ENCODE peak calls at places on chromosomes 13 and 19, in ten cellular contexts. One of them, this sample, is unnamed.
A peak's percentile ranks its signal among the peaks of the same experiment; 100 is the strongest.

GRCh38 chr19:7636691-7637373 is at the start of gene STXBP2:
- DNase-seq in aorta: peak; percentile 77
- DNase-seq in mammary epithelial cell: peak; percentile 73
- DNase-seq in uterus: no peak
- DNase-seq in fibroblast of lung: no peak
- DNase-seq in CD8-positive, alpha-beta T cell: peak; percentile 89
- DNase-seq in upper lobe of left lung: peak; percentile 90
- DNase-seq in GM23248: peak; percentile 25
- DNase-seq in psoas muscle: peak; percentile 55
- DNase-seq in A673: peak; percentile 75
- DNase-seq in this sample: peak; percentile 90

GRCh38 chr13:112903606-112904195 is 65.3 kb upstream of the MCF2L start:
- DNase-seq in A673: no peak
- DNase-seq in CD8-positive, alpha-beta T cell: no peak
- DNase-seq in uterus: no peak
- DNase-seq in GM23248: no peak
- DNase-seq in aorta: no peak
- DNase-seq in psoas muscle: no peak
- DNase-seq in mammary epithelial cell: no peak
- DNase-seq in upper lobe of left lung: no peak
- DNase-seq in fibroblast of lung: no peak
- DNase-seq in this sample: no peak

GRCh38 chr19:13154911-13155471 is 4.8 kb downstream of the IER2 start:
- DNase-seq in fibroblast of lung: peak; percentile 57
- DNase-seq in CD8-positive, alpha-beta T cell: peak; percentile 60
- DNase-seq in upper lobe of left lung: peak; percentile 90
- DNase-seq in A673: peak; percentile 68
- DNase-seq in GM23248: peak; percentile 83
- DNase-seq in aorta: peak; percentile 81
- DNase-seq in mammary epithelial cell: peak; percentile 89
- DNase-seq in uterus: peak; percentile 74
- DNase-seq in psoas muscle: peak; percentile 69
- DNase-seq in this sample: peak; percentile 80

GRCh38 chr13:46211116-46211515 is 612 bp upstream of the LRRC63 start:
- DNase-seq in aorta: no peak
- DNase-seq in upper lobe of left lung: no peak
- DNase-seq in psoas muscle: no peak
- DNase-seq in uterus: no peak
- DNase-seq in mammary epithelial cell: no peak
- DNase-seq in GM23248: no peak
- DNase-seq in CD8-positive, alpha-beta T cell: no peak
- DNase-seq in fibroblast of lung: no peak
- DNase-seq in A673: peak; percentile 67
- DNase-seq in this sample: peak; percentile 56

GRCh38 chr19:17097593-17098126 is 22.1 kb downstream of the MYO9B start:
- DNase-seq in upper lobe of left lung: peak; percentile 57
- DNase-seq in psoas muscle: no peak
- DNase-seq in GM23248: peak; percentile 66
- DNase-seq in fibroblast of lung: peak; percentile 78
- DNase-seq in mammary epithelial cell: no peak
- DNase-seq in CD8-positive, alpha-beta T cell: no peak
- DNase-seq in uterus: no peak
- DNase-seq in aorta: no peak
- DNase-seq in A673: no peak
- DNase-seq in this sample: no peak

GRCh38 chr19:51726049-51726448 is 2.3 kb upstream of the HAS1 start:
- DNase-seq in GM23248: peak; percentile 87
- DNase-seq in CD8-positive, alpha-beta T cell: no peak
- DNase-seq in psoas muscle: peak; percentile 68
- DNase-seq in upper lobe of left lung: no peak
- DNase-seq in aorta: peak; percentile 77
- DNase-seq in A673: peak; percentile 18
- DNase-seq in mammary epithelial cell: peak; percentile 100
- DNase-seq in fibroblast of lung: peak; percentile 73
- DNase-seq in uterus: no peak
- DNase-seq in this sample: no peak

GRCh38 chr13:105220886-105221285 is 1314.6 kb downstream of the EFNB2 start:
- DNase-seq in CD8-positive, alpha-beta T cell: no peak
- DNase-seq in A673: no peak
- DNase-seq in psoas muscle: no peak
- DNase-seq in fibroblast of lung: peak; percentile 7
- DNase-seq in upper lobe of left lung: no peak
- DNase-seq in aorta: no peak
- DNase-seq in uterus: no peak
- DNase-seq in mammary epithelial cell: no peak
- DNase-seq in GM23248: no peak
- DNase-seq in this sample: no peak

GRCh38 chr19:45451181-45451849 is 16.5 kb upstream of the FOSB start:
- DNase-seq in fibroblast of lung: peak; percentile 53
- DNase-seq in GM23248: peak; percentile 89
- DNase-seq in psoas muscle: peak; percentile 29
- DNase-seq in CD8-positive, alpha-beta T cell: peak; percentile 46
- DNase-seq in A673: no peak
- DNase-seq in upper lobe of left lung: no peak
- DNase-seq in mammary epithelial cell: peak; percentile 81
- DNase-seq in uterus: peak; percentile 59
- DNase-seq in aorta: no peak
- DNase-seq in this sample: peak; percentile 74

GRCh38 chr13:82560889-82561288 is 1321.4 kb downstream of the SLITRK1 start:
- DNase-seq in A673: no peak
- DNase-seq in CD8-positive, alpha-beta T cell: no peak
- DNase-seq in fibroblast of lung: no peak
- DNase-seq in uterus: no peak
- DNase-seq in mammary epithelial cell: no peak
- DNase-seq in psoas muscle: no peak
- DNase-seq in aorta: no peak
- DNase-seq in GM23248: no peak
- DNase-seq in upper lobe of left lung: no peak
- DNase-seq in this sample: no peak

GRCh38 chr19:1725100-1726064 is 27.9 kb upstream of the ONECUT3 start:
- DNase-seq in A673: peak; percentile 64
- DNase-seq in uterus: no peak
- DNase-seq in GM23248: peak; percentile 70
- DNase-seq in aorta: no peak
- DNase-seq in upper lobe of left lung: no peak
- DNase-seq in psoas muscle: peak; percentile 50
- DNase-seq in fibroblast of lung: peak; percentile 34
- DNase-seq in mammary epithelial cell: peak; percentile 27
- DNase-seq in CD8-positive, alpha-beta T cell: no peak
- DNase-seq in this sample: peak; percentile 64

GRCh38 chr19:50551713-50552187 is 16.5 kb downstream of the LRRC4B start:
- DNase-seq in aorta: no peak
- DNase-seq in mammary epithelial cell: no peak
- DNase-seq in uterus: no peak
- DNase-seq in CD8-positive, alpha-beta T cell: no peak
- DNase-seq in GM23248: peak; percentile 18
- DNase-seq in fibroblast of lung: no peak
- DNase-seq in A673: peak; percentile 37
- DNase-seq in upper lobe of left lung: no peak
- DNase-seq in psoas muscle: no peak
- DNase-seq in this sample: no peak

GRCh38 chr13:59607780-59608233 is 555.9 kb downstream of the DIAPH3 start:
- DNase-seq in upper lobe of left lung: no peak
- DNase-seq in fibroblast of lung: no peak
- DNase-seq in A673: no peak
- DNase-seq in GM23248: no peak
- DNase-seq in psoas muscle: no peak
- DNase-seq in mammary epithelial cell: no peak
- DNase-seq in aorta: no peak
- DNase-seq in uterus: no peak
- DNase-seq in CD8-positive, alpha-beta T cell: no peak
- DNase-seq in this sample: no peak

GRCh38 chr13:97028441-97029299 is 34.4 kb upstream of the OXGR1 start:
- DNase-seq in CD8-positive, alpha-beta T cell: no peak
- DNase-seq in fibroblast of lung: peak; percentile 58
- DNase-seq in mammary epithelial cell: peak; percentile 41
- DNase-seq in psoas muscle: peak; percentile 48
- DNase-seq in aorta: peak; percentile 60
- DNase-seq in upper lobe of left lung: peak; percentile 37
- DNase-seq in GM23248: peak; percentile 64
- DNase-seq in uterus: peak; percentile 36
- DNase-seq in A673: peak; percentile 73
- DNase-seq in this sample: peak; percentile 8

GRCh38 chr19:7928741-7929701 is 3.1 kb upstream of the CTXN1 start:
- DNase-seq in CD8-positive, alpha-beta T cell: peak; percentile 60
- DNase-seq in upper lobe of left lung: no peak
- DNase-seq in fibroblast of lung: peak; percentile 85
- DNase-seq in psoas muscle: peak; percentile 64
- DNase-seq in mammary epithelial cell: peak; percentile 82
- DNase-seq in aorta: peak; percentile 82
- DNase-seq in A673: peak; percentile 79
- DNase-seq in GM23248: peak; percentile 92
- DNase-seq in uterus: peak; percentile 88
- DNase-seq in this sample: peak; percentile 62

GRCh38 chr13:113058988-113059850 is 46.4 kb upstream of the F7 start:
- DNase-seq in psoas muscle: no peak
- DNase-seq in aorta: peak; percentile 22
- DNase-seq in uterus: no peak
- DNase-seq in CD8-positive, alpha-beta T cell: no peak
- DNase-seq in mammary epithelial cell: no peak
- DNase-seq in A673: no peak
- DNase-seq in GM23248: peak; percentile 6
- DNase-seq in upper lobe of left lung: no peak
- DNase-seq in fibroblast of lung: no peak
- DNase-seq in this sample: no peak

GRCh38 chr19:34350161-34350561 is 14.8 kb upstream of the GPI start:
- DNase-seq in A673: no peak
- DNase-seq in mammary epithelial cell: no peak
- DNase-seq in aorta: no peak
- DNase-seq in CD8-positive, alpha-beta T cell: peak; percentile 48
- DNase-seq in upper lobe of left lung: no peak
- DNase-seq in uterus: no peak
- DNase-seq in GM23248: peak; percentile 63
- DNase-seq in fibroblast of lung: no peak
- DNase-seq in psoas muscle: no peak
- DNase-seq in this sample: peak; percentile 37

GRCh38 chr13:80337011-80337688 is 3.8 kb downstream of the SPRY2 start:
- DNase-seq in uterus: no peak
- DNase-seq in psoas muscle: no peak
- DNase-seq in aorta: no peak
- DNase-seq in CD8-positive, alpha-beta T cell: no peak
- DNase-seq in upper lobe of left lung: no peak
- DNase-seq in fibroblast of lung: peak; percentile 12
- DNase-seq in mammary epithelial cell: peak; percentile 51
- DNase-seq in A673: no peak
- DNase-seq in GM23248: peak; percentile 30
- DNase-seq in this sample: no peak
- H3K27ac ChIP-seq in uterus: peak overlapping the region; percentile 92
- H3K27ac ChIP-seq in psoas muscle: peak overlapping the region; percentile 99
- H3K27ac ChIP-seq in aorta: no peak overlapping the region
- H3K27ac ChIP-seq in CD8-positive, alpha-beta T cell: no peak overlapping the region
- H3K27ac ChIP-seq in upper lobe of left lung: peak overlapping the region; percentile 96
- H3K27ac ChIP-seq in fibroblast of lung: peak overlapping the region; percentile 85
- H3K27ac ChIP-seq in mammary epithelial cell: peak overlapping the region; percentile 94
- H3K27ac ChIP-seq in A673: no peak overlapping the region
- H3K27ac ChIP-seq in GM23248: peak overlapping the region; percentile 95
- H3K27ac ChIP-seq in this sample: no peak overlapping the region

GRCh38 chr13:51500687-51501086 is 47.9 kb upstream of the INTS6 start:
- DNase-seq in fibroblast of lung: no peak
- DNase-seq in upper lobe of left lung: no peak
- DNase-seq in psoas muscle: no peak
- DNase-seq in GM23248: no peak
- DNase-seq in A673: peak; percentile 83
- DNase-seq in aorta: no peak
- DNase-seq in mammary epithelial cell: no peak
- DNase-seq in uterus: no peak
- DNase-seq in CD8-positive, alpha-beta T cell: no peak
- DNase-seq in this sample: no peak
- H3K4me3 ChIP-seq in fibroblast of lung: no peak overlapping the region
- H3K4me3 ChIP-seq in upper lobe of left lung: no peak overlapping the region
- H3K4me3 ChIP-seq in psoas muscle: no peak overlapping the region
- H3K4me3 ChIP-seq in GM23248: no peak overlapping the region
- H3K4me3 ChIP-seq in A673: no peak overlapping the region
- H3K4me3 ChIP-seq in aorta: no peak overlapping the region
- H3K4me3 ChIP-seq in mammary epithelial cell: no peak overlapping the region
- H3K4me3 ChIP-seq in uterus: no peak overlapping the region
- H3K4me3 ChIP-seq in CD8-positive, alpha-beta T cell: no peak overlapping the region
- H3K4me3 ChIP-seq in this sample: no peak overlapping the region

DNA sequence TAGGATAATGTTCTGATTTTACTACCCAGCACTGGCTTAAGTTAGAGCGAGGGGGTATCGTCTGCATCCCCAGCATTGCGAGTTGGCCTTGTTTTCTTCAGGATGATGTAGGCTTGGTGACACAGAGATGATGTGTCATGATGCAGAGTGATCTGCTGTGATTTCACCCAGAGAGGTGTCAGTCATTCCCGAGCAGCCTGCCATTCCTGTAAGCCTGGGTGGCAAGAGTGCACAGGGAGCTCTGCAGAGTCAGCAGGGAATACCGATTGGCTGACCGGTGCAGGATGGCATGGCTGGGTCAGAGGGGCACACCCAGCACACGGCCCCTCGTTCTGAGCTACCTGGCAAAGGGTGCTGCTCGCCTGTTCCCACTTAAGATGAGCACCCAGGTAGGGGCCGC is 15.8 kb upstream of the GJB6 start:
- DNase-seq in psoas muscle: no peak
- DNase-seq in mammary epithelial cell: no peak
- DNase-seq in aorta: no peak
- DNase-seq in fibroblast of lung: no peak
- DNase-seq in A673: no peak
- DNase-seq in uterus: no peak
- DNase-seq in GM23248: no peak
- DNase-seq in CD8-positive, alpha-beta T cell: no peak
- DNase-seq in upper lobe of left lung: no peak
- DNase-seq in this sample: no peak
- H3K27ac ChIP-seq in psoas muscle: no peak overlapping the region
- H3K27ac ChIP-seq in mammary epithelial cell: no peak overlapping the region
- H3K27ac ChIP-seq in aorta: no peak overlapping the region
- H3K27ac ChIP-seq in fibroblast of lung: no peak overlapping the region
- H3K27ac ChIP-seq in A673: no peak overlapping the region
- H3K27ac ChIP-seq in uterus: no peak overlapping the region
- H3K27ac ChIP-seq in GM23248: no peak overlapping the region
- H3K27ac ChIP-seq in CD8-positive, alpha-beta T cell: no peak overlapping the region
- H3K27ac ChIP-seq in upper lobe of left lung: no peak overlapping the region
- H3K27ac ChIP-seq in this sample: no peak overlapping the region

DNA sequence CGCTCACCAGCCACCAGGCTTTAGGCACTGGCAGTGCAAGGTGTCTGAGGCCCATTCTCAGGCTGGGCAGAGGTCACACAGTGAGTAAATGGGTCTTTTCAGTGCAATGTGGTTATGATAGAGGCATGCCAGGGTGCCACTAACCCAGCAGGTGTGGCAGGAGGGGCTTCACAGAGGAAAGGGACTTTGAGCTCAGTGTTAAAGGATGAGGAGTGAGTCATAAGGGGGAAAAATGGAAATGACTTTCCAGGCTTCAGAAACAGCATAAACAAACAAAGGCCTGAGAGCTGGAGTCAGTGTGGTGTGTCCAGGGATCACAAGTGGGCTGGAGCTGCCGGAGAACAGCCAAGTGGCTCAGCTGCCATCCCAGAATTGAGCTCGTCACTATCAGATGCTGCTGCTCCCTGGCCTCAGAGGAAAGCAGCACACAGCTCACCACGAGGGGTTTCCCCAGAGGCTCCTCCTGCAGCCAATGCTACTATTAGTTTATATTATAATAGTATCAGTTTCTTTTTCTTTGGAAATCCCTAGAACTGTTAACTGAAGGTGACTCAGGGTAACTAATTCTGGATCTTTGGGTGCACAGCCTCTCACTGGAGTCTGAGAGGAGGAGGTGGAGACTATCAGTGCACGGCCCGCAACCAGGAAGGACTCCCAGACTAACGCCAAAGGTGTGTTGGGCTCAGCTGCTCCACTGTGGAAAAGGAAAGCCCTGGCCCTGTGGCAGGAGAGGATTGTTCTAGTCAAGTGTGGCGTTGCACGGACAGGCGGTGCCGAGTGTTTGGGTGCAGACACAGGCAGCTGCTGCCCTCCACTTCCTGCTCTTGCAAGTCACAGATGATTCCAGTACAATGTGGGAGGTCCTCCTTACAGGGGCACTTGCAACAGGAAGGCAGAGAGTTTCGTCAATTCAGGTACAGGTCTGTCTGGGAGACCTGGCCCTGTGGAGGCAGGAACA is 39.5 kb downstream of the DHRS12 start:
- DNase-seq in GM23248: peak; percentile 78
- DNase-seq in uterus: peak; percentile 60
- DNase-seq in aorta: peak; percentile 75
- DNase-seq in mammary epithelial cell: no peak
- DNase-seq in psoas muscle: peak; percentile 74
- DNase-seq in CD8-positive, alpha-beta T cell: peak; percentile 12
- DNase-seq in A673: no peak
- DNase-seq in fibroblast of lung: peak; percentile 92
- DNase-seq in upper lobe of left lung: peak; percentile 75
- DNase-seq in this sample: peak; percentile 42
- H3K4me3 ChIP-seq in GM23248: no peak overlapping the region
- H3K4me3 ChIP-seq in uterus: no peak overlapping the region
- H3K4me3 ChIP-seq in aorta: no peak overlapping the region
- H3K4me3 ChIP-seq in mammary epithelial cell: no peak overlapping the region
- H3K4me3 ChIP-seq in psoas muscle: no peak overlapping the region
- H3K4me3 ChIP-seq in CD8-positive, alpha-beta T cell: peak overlapping the region; percentile 51
- H3K4me3 ChIP-seq in A673: no peak overlapping the region
- H3K4me3 ChIP-seq in fibroblast of lung: peak overlapping the region; percentile 27
- H3K4me3 ChIP-seq in upper lobe of left lung: no peak overlapping the region
- H3K4me3 ChIP-seq in this sample: peak overlapping the region; percentile 61